ENCODE peak calls at places on chromosomes 13 and 19, in eight cellular contexts. One of them, this sample, is unnamed.

GRCh38 chr13:33868343-33868994 is 50.5 kb downstream of the RFC3 start:
- DNase-seq in lung: no peak
- DNase-seq in fibroblast of mammary gland: no peak
- DNase-seq in psoas muscle: no peak
- DNase-seq in lower leg skin: no peak
- DNase-seq in fibroblast of the aortic adventitia: no peak
- DNase-seq in choroid plexus epithelial cell: no peak
- DNase-seq in IMR-90: no peak
- DNase-seq in this sample: no peak

GRCh38 chr13:113075711-113076110 is 29.9 kb upstream of the F7 start:
- DNase-seq in choroid plexus epithelial cell: no peak
- DNase-seq in lower leg skin: no peak
- DNase-seq in fibroblast of the aortic adventitia: no peak
- DNase-seq in psoas muscle: peak
- DNase-seq in fibroblast of mammary gland: no peak
- DNase-seq in lung: no peak
- DNase-seq in IMR-90: no peak
- DNase-seq in this sample: no peak

GRCh38 chr19:37855098-37855497 is 51.3 kb downstream of the WDR87 start:
- DNase-seq in choroid plexus epithelial cell: peak
- DNase-seq in psoas muscle: no peak
- DNase-seq in lung: no peak
- DNase-seq in fibroblast of the aortic adventitia: peak
- DNase-seq in lower leg skin: no peak
- DNase-seq in IMR-90: peak
- DNase-seq in fibroblast of mammary gland: peak
- DNase-seq in this sample: peak

GRCh38 chr13:38954291-38954690 is 36.3 kb downstream of the STOML3 start:
- DNase-seq in fibroblast of the aortic adventitia: no peak
- DNase-seq in lung: no peak
- DNase-seq in IMR-90: no peak
- DNase-seq in choroid plexus epithelial cell: peak
- DNase-seq in lower leg skin: no peak
- DNase-seq in psoas muscle: no peak
- DNase-seq in fibroblast of mammary gland: peak
- DNase-seq in this sample: no peak

GRCh38 chr13:23547000-23547590 is 23.1 kb upstream of the TNFRSF19 start:
- DNase-seq in psoas muscle: peak
- DNase-seq in lower leg skin: no peak
- DNase-seq in choroid plexus epithelial cell: peak
- DNase-seq in fibroblast of the aortic adventitia: peak
- DNase-seq in fibroblast of mammary gland: peak
- DNase-seq in IMR-90: peak
- DNase-seq in lung: no peak
- DNase-seq in this sample: no peak

GRCh38 chr13:74145249-74145970 is 11.2 kb upstream of the KLF12 start:
- DNase-seq in fibroblast of mammary gland: peak
- DNase-seq in psoas muscle: no peak
- DNase-seq in choroid plexus epithelial cell: peak
- DNase-seq in IMR-90: peak
- DNase-seq in lower leg skin: no peak
- DNase-seq in fibroblast of the aortic adventitia: peak
- DNase-seq in lung: no peak
- DNase-seq in this sample: no peak

GRCh38 chr13:85108356-85108755 is 690.9 kb downstream of the SLITRK6 start:
- DNase-seq in psoas muscle: no peak
- DNase-seq in lung: no peak
- DNase-seq in fibroblast of the aortic adventitia: no peak
- DNase-seq in choroid plexus epithelial cell: no peak
- DNase-seq in lower leg skin: peak
- DNase-seq in IMR-90: no peak
- DNase-seq in fibroblast of mammary gland: no peak
- DNase-seq in this sample: no peak

GRCh38 chr19:46718157-46718933 is 1.4 kb upstream of the PRKD2 start:
- DNase-seq in psoas muscle: no peak
- DNase-seq in IMR-90: no peak
- DNase-seq in lung: no peak
- DNase-seq in lower leg skin: no peak
- DNase-seq in choroid plexus epithelial cell: peak
- DNase-seq in fibroblast of the aortic adventitia: no peak
- DNase-seq in fibroblast of mammary gland: no peak
- DNase-seq in this sample: no peak

GRCh38 chr13:57865600-57866294 is 234.2 kb downstream of the PCDH17 start:
- DNase-seq in choroid plexus epithelial cell: no peak
- DNase-seq in IMR-90: no peak
- DNase-seq in fibroblast of the aortic adventitia: no peak
- DNase-seq in fibroblast of mammary gland: no peak
- DNase-seq in lung: no peak
- DNase-seq in psoas muscle: no peak
- DNase-seq in lower leg skin: no peak
- DNase-seq in this sample: no peak

GRCh38 chr19:10510301-10510802 is 6.9 kb downstream of the S1PR5 start:
- DNase-seq in lung: no peak
- DNase-seq in fibroblast of mammary gland: no peak
- DNase-seq in fibroblast of the aortic adventitia: no peak
- DNase-seq in IMR-90: no peak
- DNase-seq in lower leg skin: no peak
- DNase-seq in psoas muscle: no peak
- DNase-seq in choroid plexus epithelial cell: peak
- DNase-seq in this sample: no peak

GRCh38 chr13:95185851-95186250 is 115.4 kb downstream of the ABCC4 start:
- DNase-seq in fibroblast of mammary gland: no peak
- DNase-seq in choroid plexus epithelial cell: no peak
- DNase-seq in fibroblast of the aortic adventitia: no peak
- DNase-seq in psoas muscle: no peak
- DNase-seq in IMR-90: no peak
- DNase-seq in lung: no peak
- DNase-seq in lower leg skin: no peak
- DNase-seq in this sample: no peak

GRCh38 chr13:111962431-111962891 is 104.5 kb upstream of the SOX1 start:
- DNase-seq in psoas muscle: no peak
- DNase-seq in choroid plexus epithelial cell: no peak
- DNase-seq in fibroblast of mammary gland: no peak
- DNase-seq in lower leg skin: no peak
- DNase-seq in lung: no peak
- DNase-seq in fibroblast of the aortic adventitia: no peak
- DNase-seq in IMR-90: no peak
- DNase-seq in this sample: no peak

GRCh38 chr13:20945952-20946383 is 43.4 kb upstream of the XPO4 start:
- DNase-seq in lung: no peak
- DNase-seq in lower leg skin: peak
- DNase-seq in choroid plexus epithelial cell: peak
- DNase-seq in fibroblast of mammary gland: no peak
- DNase-seq in IMR-90: no peak
- DNase-seq in psoas muscle: no peak
- DNase-seq in fibroblast of the aortic adventitia: no peak
- DNase-seq in this sample: no peak

GRCh38 chr13:85529216-85529590 is 270.0 kb downstream of the SLITRK6 start:
- DNase-seq in lung: no peak
- DNase-seq in lower leg skin: no peak
- DNase-seq in IMR-90: peak
- DNase-seq in psoas muscle: no peak
- DNase-seq in fibroblast of the aortic adventitia: peak
- DNase-seq in fibroblast of mammary gland: no peak
- DNase-seq in choroid plexus epithelial cell: no peak
- DNase-seq in this sample: no peak

GRCh38 chr19:39197808-39198207 is 1.0 kb downstream of the NCCRP1 start:
- DNase-seq in IMR-90: no peak
- DNase-seq in fibroblast of mammary gland: no peak
- DNase-seq in lung: no peak
- DNase-seq in psoas muscle: no peak
- DNase-seq in lower leg skin: no peak
- DNase-seq in choroid plexus epithelial cell: no peak
- DNase-seq in fibroblast of the aortic adventitia: no peak
- DNase-seq in this sample: no peak

GRCh38 chr13:44257806-44258205 is 115.8 kb upstream of the SERP2 start:
- DNase-seq in fibroblast of mammary gland: peak
- DNase-seq in lower leg skin: no peak
- DNase-seq in choroid plexus epithelial cell: no peak
- DNase-seq in lung: no peak
- DNase-seq in fibroblast of the aortic adventitia: peak
- DNase-seq in psoas muscle: no peak
- DNase-seq in IMR-90: no peak
- DNase-seq in this sample: no peak

GRCh38 chr19:8600064-8600463 is 10.5 kb downstream of the ADAMTS10 start:
- DNase-seq in choroid plexus epithelial cell: no peak
- DNase-seq in fibroblast of mammary gland: no peak
- DNase-seq in psoas muscle: no peak
- DNase-seq in IMR-90: no peak
- DNase-seq in fibroblast of the aortic adventitia: no peak
- DNase-seq in lower leg skin: no peak
- DNase-seq in lung: no peak
- DNase-seq in this sample: no peak
- H3K4me3 ChIP-seq in choroid plexus epithelial cell: no peak
- H3K4me3 ChIP-seq in fibroblast of mammary gland: no peak
- H3K4me3 ChIP-seq in psoas muscle: no peak
- H3K4me3 ChIP-seq in IMR-90: no peak
- H3K4me3 ChIP-seq in fibroblast of the aortic adventitia: no peak
- H3K4me3 ChIP-seq in lower leg skin: no peak
- H3K4me3 ChIP-seq in lung: no peak
- H3K4me3 ChIP-seq in this sample: no peak

GRCh38 chr19:861099-861755 is 1.8 kb downstream of the CFD start:
- DNase-seq in lower leg skin: no peak
- DNase-seq in lung: no peak
- DNase-seq in psoas muscle: peak
- DNase-seq in fibroblast of the aortic adventitia: no peak
- DNase-seq in IMR-90: no peak
- DNase-seq in fibroblast of mammary gland: no peak
- DNase-seq in choroid plexus epithelial cell: no peak
- DNase-seq in this sample: no peak
- H3K4me3 ChIP-seq in lower leg skin: no peak
- H3K4me3 ChIP-seq in lung: no peak
- H3K4me3 ChIP-seq in psoas muscle: peak
- H3K4me3 ChIP-seq in fibroblast of the aortic adventitia: no peak
- H3K4me3 ChIP-seq in IMR-90: no peak
- H3K4me3 ChIP-seq in fibroblast of mammary gland: no peak
- H3K4me3 ChIP-seq in choroid plexus epithelial cell: no peak
- H3K4me3 ChIP-seq in this sample: no peak

DNA sequence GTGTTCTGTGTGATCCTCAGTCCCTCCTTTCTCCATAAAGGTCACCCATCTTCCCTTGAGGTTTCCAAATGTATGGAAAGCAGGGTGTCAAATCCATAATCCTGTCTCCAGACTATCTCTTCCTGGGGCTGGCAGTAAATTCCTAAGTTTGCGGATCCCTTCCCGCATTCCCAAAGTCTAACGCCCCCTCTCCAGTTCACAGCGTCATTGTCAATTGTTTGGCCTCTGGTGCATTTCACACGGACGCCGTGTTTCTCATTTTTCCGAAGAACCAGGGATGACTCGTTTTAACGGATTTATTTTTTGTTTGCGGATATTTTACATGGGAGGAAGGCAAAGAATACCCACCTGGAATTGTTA is 32.6 kb downstream of the ZNF136 start:
- DNase-seq in IMR-90: no peak
- DNase-seq in fibroblast of the aortic adventitia: no peak
- DNase-seq in lower leg skin: no peak
- DNase-seq in fibroblast of mammary gland: no peak
- DNase-seq in choroid plexus epithelial cell: no peak
- DNase-seq in psoas muscle: no peak
- DNase-seq in lung: no peak
- DNase-seq in this sample: no peak
- H3K4me3 ChIP-seq in IMR-90: peak
- H3K4me3 ChIP-seq in fibroblast of the aortic adventitia: peak
- H3K4me3 ChIP-seq in lower leg skin: peak
- H3K4me3 ChIP-seq in fibroblast of mammary gland: no peak
- H3K4me3 ChIP-seq in choroid plexus epithelial cell: peak
- H3K4me3 ChIP-seq in psoas muscle: peak
- H3K4me3 ChIP-seq in lung: peak
- H3K4me3 ChIP-seq in this sample: peak

GRCh38 chr19:574658-575526 is 2.5 kb downstream of the BSG start:
- DNase-seq in IMR-90: peak
- DNase-seq in fibroblast of mammary gland: peak
- DNase-seq in lower leg skin: no peak
- DNase-seq in psoas muscle: no peak
- DNase-seq in fibroblast of the aortic adventitia: peak
- DNase-seq in choroid plexus epithelial cell: peak
- DNase-seq in lung: no peak
- DNase-seq in this sample: no peak
- H3K4me3 ChIP-seq in IMR-90: peak
- H3K4me3 ChIP-seq in fibroblast of mammary gland: peak
- H3K4me3 ChIP-seq in lower leg skin: no peak
- H3K4me3 ChIP-seq in psoas muscle: peak
- H3K4me3 ChIP-seq in fibroblast of the aortic adventitia: peak
- H3K4me3 ChIP-seq in choroid plexus epithelial cell: peak
- H3K4me3 ChIP-seq in lung: no peak
- H3K4me3 ChIP-seq in this sample: peak

GRCh38 chr13:71906438-71906837 is 39.4 kb upstream of the DACH1 start:
- DNase-seq in fibroblast of the aortic adventitia: no peak
- DNase-seq in lower leg skin: no peak
- DNase-seq in lung: no peak
- DNase-seq in IMR-90: no peak
- DNase-seq in choroid plexus epithelial cell: no peak
- DNase-seq in psoas muscle: no peak
- DNase-seq in fibroblast of mammary gland: no peak
- DNase-seq in this sample: no peak
- H3K4me3 ChIP-seq in fibroblast of the aortic adventitia: no peak
- H3K4me3 ChIP-seq in lower leg skin: no peak
- H3K4me3 ChIP-seq in lung: no peak
- H3K4me3 ChIP-seq in IMR-90: no peak
- H3K4me3 ChIP-seq in choroid plexus epithelial cell: no peak
- H3K4me3 ChIP-seq in psoas muscle: no peak
- H3K4me3 ChIP-seq in fibroblast of mammary gland: no peak
- H3K4me3 ChIP-seq in this sample: no peak

GRCh38 chr19:40719414-40719894 is 2.5 kb downstream of the ITPKC start:
- DNase-seq in fibroblast of the aortic adventitia: no peak
- DNase-seq in psoas muscle: no peak
- DNase-seq in fibroblast of mammary gland: peak
- DNase-seq in IMR-90: no peak
- DNase-seq in lower leg skin: no peak
- DNase-seq in choroid plexus epithelial cell: no peak
- DNase-seq in lung: no peak
- DNase-seq in this sample: no peak
- H3K4me3 ChIP-seq in fibroblast of the aortic adventitia: peak
- H3K4me3 ChIP-seq in psoas muscle: peak
- H3K4me3 ChIP-seq in fibroblast of mammary gland: peak
- H3K4me3 ChIP-seq in IMR-90: peak
- H3K4me3 ChIP-seq in lower leg skin: peak
- H3K4me3 ChIP-seq in choroid plexus epithelial cell: peak
- H3K4me3 ChIP-seq in lung: peak
- H3K4me3 ChIP-seq in this sample: peak

GRCh38 chr19:49425922-49426592 is 869 bp downstream of the GFY start:
- DNase-seq in lung: no peak
- DNase-seq in psoas muscle: no peak
- DNase-seq in choroid plexus epithelial cell: no peak
- DNase-seq in lower leg skin: no peak
- DNase-seq in IMR-90: no peak
- DNase-seq in fibroblast of mammary gland: peak
- DNase-seq in fibroblast of the aortic adventitia: no peak
- DNase-seq in this sample: no peak
- H3K4me3 ChIP-seq in lung: no peak
- H3K4me3 ChIP-seq in psoas muscle: no peak
- H3K4me3 ChIP-seq in choroid plexus epithelial cell: no peak
- H3K4me3 ChIP-seq in lower leg skin: no peak
- H3K4me3 ChIP-seq in IMR-90: no peak
- H3K4me3 ChIP-seq in fibroblast of mammary gland: no peak
- H3K4me3 ChIP-seq in fibroblast of the aortic adventitia: no peak
- H3K4me3 ChIP-seq in this sample: no peak

DNA sequence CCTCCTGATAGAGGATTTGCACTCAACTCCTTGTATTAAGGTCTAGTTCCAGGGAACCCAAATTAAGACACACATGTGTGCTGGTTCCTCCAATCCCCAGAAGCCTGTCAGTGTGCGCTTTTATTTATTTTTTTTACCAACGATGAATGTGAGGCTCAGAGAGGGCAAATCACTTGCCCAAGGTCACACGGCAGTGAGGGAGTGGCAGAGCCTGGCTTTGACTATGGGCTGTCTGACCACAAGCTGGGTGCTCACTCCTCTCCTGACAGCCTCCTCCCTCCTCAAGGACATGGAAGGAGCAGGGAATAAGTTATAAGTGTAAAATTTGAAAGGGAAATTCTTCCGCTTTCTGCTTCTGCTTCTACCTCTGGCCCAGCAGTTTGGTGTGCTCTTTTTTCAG is 48.9 kb downstream of the CYP4F22 start:
- DNase-seq in lung: no peak
- DNase-seq in psoas muscle: no peak
- DNase-seq in choroid plexus epithelial cell: no peak
- DNase-seq in IMR-90: no peak
- DNase-seq in fibroblast of the aortic adventitia: no peak
- DNase-seq in lower leg skin: no peak
- DNase-seq in fibroblast of mammary gland: no peak
- DNase-seq in this sample: no peak
- H3K4me3 ChIP-seq in lung: no peak
- H3K4me3 ChIP-seq in psoas muscle: no peak
- H3K4me3 ChIP-seq in choroid plexus epithelial cell: no peak
- H3K4me3 ChIP-seq in IMR-90: no peak
- H3K4me3 ChIP-seq in fibroblast of the aortic adventitia: no peak
- H3K4me3 ChIP-seq in lower leg skin: no peak
- H3K4me3 ChIP-seq in fibroblast of mammary gland: no peak
- H3K4me3 ChIP-seq in this sample: no peak